ENCODE peak calls at places on chromosome 9, in eight cellular contexts. One of them, this sample, is unnamed.

GRCh38 chr9:89874351-89875321 is 269.8 kb downstream of the GADD45G start:
- DNase-seq in BJ: no peak
- DNase-seq in GM13976: no peak
- DNase-seq in mammary epithelial cell: no peak
- DNase-seq in choroid plexus epithelial cell: no peak
- DNase-seq in endodermal cell: peak; percentile 40
- DNase-seq in natural killer cell: no peak
- DNase-seq in esophagus squamous epithelium: no peak
- DNase-seq in this sample: no peak

GRCh38 chr9:89022071-89022721 is 30.9 kb downstream of the S1PR3 start:
- DNase-seq in choroid plexus epithelial cell: peak; percentile 93
- DNase-seq in natural killer cell: no peak
- DNase-seq in endodermal cell: no peak
- DNase-seq in BJ: no peak
- DNase-seq in mammary epithelial cell: no peak
- DNase-seq in esophagus squamous epithelium: no peak
- DNase-seq in GM13976: no peak
- DNase-seq in this sample: no peak

GRCh38 chr9:138075496-138075895 is 197.9 kb downstream of the CACNA1B start:
- DNase-seq in mammary epithelial cell: no peak
- DNase-seq in endodermal cell: peak; percentile 14
- DNase-seq in BJ: no peak
- DNase-seq in esophagus squamous epithelium: no peak
- DNase-seq in natural killer cell: no peak
- DNase-seq in choroid plexus epithelial cell: no peak
- DNase-seq in GM13976: no peak
- DNase-seq in this sample: no peak

GRCh38 chr9:13555516-13555915 is 276.0 kb upstream of the MPDZ start:
- DNase-seq in endodermal cell: no peak
- DNase-seq in GM13976: no peak
- DNase-seq in mammary epithelial cell: no peak
- DNase-seq in esophagus squamous epithelium: no peak
- DNase-seq in BJ: no peak
- DNase-seq in choroid plexus epithelial cell: no peak
- DNase-seq in natural killer cell: no peak
- DNase-seq in this sample: no peak

GRCh38 chr9:8835291-8835690 is 1035.7 kb upstream of the DMAC1 start:
- DNase-seq in endodermal cell: no peak
- DNase-seq in GM13976: no peak
- DNase-seq in esophagus squamous epithelium: no peak
- DNase-seq in BJ: no peak
- DNase-seq in mammary epithelial cell: no peak
- DNase-seq in natural killer cell: no peak
- DNase-seq in choroid plexus epithelial cell: no peak
- DNase-seq in this sample: no peak

GRCh38 chr9:93287593-93287992 is 103.7 kb downstream of the WNK2 start:
- DNase-seq in natural killer cell: no peak
- DNase-seq in GM13976: no peak
- DNase-seq in endodermal cell: no peak
- DNase-seq in choroid plexus epithelial cell: no peak
- DNase-seq in BJ: no peak
- DNase-seq in esophagus squamous epithelium: no peak
- DNase-seq in mammary epithelial cell: no peak
- DNase-seq in this sample: no peak

GRCh38 chr9:86713970-86714369 is 233.3 kb downstream of the GAS1 start:
- DNase-seq in choroid plexus epithelial cell: no peak
- DNase-seq in natural killer cell: no peak
- DNase-seq in mammary epithelial cell: no peak
- DNase-seq in esophagus squamous epithelium: no peak
- DNase-seq in endodermal cell: no peak
- DNase-seq in BJ: no peak
- DNase-seq in GM13976: no peak
- DNase-seq in this sample: no peak

GRCh38 chr9:83432104-83432627 is 106.0 kb downstream of the FRMD3 start:
- DNase-seq in natural killer cell: no peak
- DNase-seq in BJ: peak; percentile 61
- DNase-seq in GM13976: no peak
- DNase-seq in choroid plexus epithelial cell: peak; percentile 27
- DNase-seq in esophagus squamous epithelium: no peak
- DNase-seq in endodermal cell: peak; percentile 69
- DNase-seq in mammary epithelial cell: no peak
- DNase-seq in this sample: no peak

GRCh38 chr9:136338511-136338910 is 11.2 kb downstream of the GPSM1 start:
- DNase-seq in mammary epithelial cell: no peak
- DNase-seq in endodermal cell: no peak
- DNase-seq in BJ: no peak
- DNase-seq in natural killer cell: no peak
- DNase-seq in choroid plexus epithelial cell: no peak
- DNase-seq in esophagus squamous epithelium: no peak
- DNase-seq in GM13976: no peak
- DNase-seq in this sample: no peak

GRCh38 chr9:72952914-72953313 is at the start of gene ALDH1A1:
- DNase-seq in endodermal cell: no peak
- DNase-seq in BJ: peak; percentile 44
- DNase-seq in esophagus squamous epithelium: no peak
- DNase-seq in mammary epithelial cell: peak; percentile 10
- DNase-seq in choroid plexus epithelial cell: no peak
- DNase-seq in GM13976: no peak
- DNase-seq in natural killer cell: no peak
- DNase-seq in this sample: no peak

GRCh38 chr9:128706045-128706444 is 3.7 kb downstream of the PKN3 start:
- DNase-seq in BJ: no peak
- DNase-seq in choroid plexus epithelial cell: no peak
- DNase-seq in endodermal cell: peak; percentile 32
- DNase-seq in mammary epithelial cell: no peak
- DNase-seq in natural killer cell: no peak
- DNase-seq in GM13976: no peak
- DNase-seq in esophagus squamous epithelium: no peak
- DNase-seq in this sample: peak; percentile 18

GRCh38 chr9:84412654-84413053 is 72.1 kb upstream of the SLC28A3 start:
- DNase-seq in natural killer cell: no peak
- DNase-seq in esophagus squamous epithelium: no peak
- DNase-seq in BJ: no peak
- DNase-seq in GM13976: no peak
- DNase-seq in endodermal cell: no peak
- DNase-seq in mammary epithelial cell: no peak
- DNase-seq in choroid plexus epithelial cell: no peak
- DNase-seq in this sample: no peak

GRCh38 chr9:134627417-134628353 is 13.9 kb upstream of the COL5A1 start:
- DNase-seq in natural killer cell: no peak
- DNase-seq in esophagus squamous epithelium: no peak
- DNase-seq in BJ: no peak
- DNase-seq in endodermal cell: peak; percentile 37
- DNase-seq in choroid plexus epithelial cell: no peak
- DNase-seq in mammary epithelial cell: no peak
- DNase-seq in GM13976: no peak
- DNase-seq in this sample: peak; percentile 27

GRCh38 chr9:38154501-38155421 is 85.7 kb upstream of the SHB start:
- DNase-seq in endodermal cell: peak; percentile 41
- DNase-seq in BJ: no peak
- DNase-seq in mammary epithelial cell: peak; percentile 61
- DNase-seq in esophagus squamous epithelium: no peak
- DNase-seq in GM13976: no peak
- DNase-seq in natural killer cell: no peak
- DNase-seq in choroid plexus epithelial cell: no peak
- DNase-seq in this sample: no peak

GRCh38 chr9:135248721-135249120 is 161.3 kb downstream of the OLFM1 start:
- DNase-seq in endodermal cell: no peak
- DNase-seq in mammary epithelial cell: no peak
- DNase-seq in GM13976: no peak
- DNase-seq in choroid plexus epithelial cell: no peak
- DNase-seq in BJ: no peak
- DNase-seq in esophagus squamous epithelium: no peak
- DNase-seq in natural killer cell: no peak
- DNase-seq in this sample: no peak

GRCh38 chr9:37952731-37953130 is 48.8 kb upstream of the SLC25A51 start:
- DNase-seq in choroid plexus epithelial cell: peak; percentile 50
- DNase-seq in BJ: peak; percentile 54
- DNase-seq in natural killer cell: no peak
- DNase-seq in GM13976: no peak
- DNase-seq in mammary epithelial cell: peak; percentile 84
- DNase-seq in endodermal cell: no peak
- DNase-seq in esophagus squamous epithelium: no peak
- DNase-seq in this sample: no peak

GRCh38 chr9:90053027-90053426 is 448.2 kb downstream of the GADD45G start:
- DNase-seq in BJ: no peak
- DNase-seq in GM13976: no peak
- DNase-seq in mammary epithelial cell: no peak
- DNase-seq in natural killer cell: no peak
- DNase-seq in choroid plexus epithelial cell: peak; percentile 4
- DNase-seq in esophagus squamous epithelium: no peak
- DNase-seq in endodermal cell: peak; percentile 83
- DNase-seq in this sample: no peak

GRCh38 chr9:116905131-116905724 is 218.1 kb downstream of the TRIM32 start:
- DNase-seq in endodermal cell: no peak
- DNase-seq in mammary epithelial cell: no peak
- DNase-seq in GM13976: no peak
- DNase-seq in natural killer cell: no peak
- DNase-seq in esophagus squamous epithelium: no peak
- DNase-seq in BJ: no peak
- DNase-seq in choroid plexus epithelial cell: no peak
- DNase-seq in this sample: no peak

GRCh38 chr9:4339357-4339756 is 39.5 kb upstream of the GLIS3 start:
- DNase-seq in GM13976: peak; percentile 77
- DNase-seq in BJ: peak; percentile 20
- DNase-seq in esophagus squamous epithelium: no peak
- DNase-seq in endodermal cell: peak; percentile 89
- DNase-seq in natural killer cell: peak; percentile 56
- DNase-seq in mammary epithelial cell: peak; percentile 80
- DNase-seq in choroid plexus epithelial cell: peak; percentile 92
- DNase-seq in this sample: peak; percentile 65

GRCh38 chr9:136808075-136808780 is 480 bp downstream of the RABL6 start:
- DNase-seq in esophagus squamous epithelium: no peak
- DNase-seq in mammary epithelial cell: no peak
- DNase-seq in natural killer cell: peak; percentile 36
- DNase-seq in endodermal cell: no peak
- DNase-seq in BJ: no peak
- DNase-seq in GM13976: peak; percentile 60
- DNase-seq in choroid plexus epithelial cell: no peak
- DNase-seq in this sample: no peak

GRCh38 chr9:126317513-126317912 is 9.1 kb upstream of the MVB12B start:
- DNase-seq in GM13976: no peak
- DNase-seq in esophagus squamous epithelium: no peak
- DNase-seq in BJ: no peak
- DNase-seq in mammary epithelial cell: no peak
- DNase-seq in endodermal cell: no peak
- DNase-seq in choroid plexus epithelial cell: peak; percentile 17
- DNase-seq in natural killer cell: no peak
- DNase-seq in this sample: no peak
- TF ChIP-seq CTCF in GM13976: no peak
- TF ChIP-seq CTCF in esophagus squamous epithelium: peak; percentile 48
- TF ChIP-seq CTCF in BJ: peak; percentile 18
- TF ChIP-seq CTCF in mammary epithelial cell: peak; percentile 17
- TF ChIP-seq CTCF in endodermal cell: peak; percentile 51
- TF ChIP-seq CTCF in choroid plexus epithelial cell: peak; percentile 7
- TF ChIP-seq CTCF in natural killer cell: peak; percentile 23
- TF ChIP-seq CTCF in this sample: peak; percentile 65

GRCh38 chr9:132015866-132016265 is 63.8 kb downstream of the MED27 start:
- DNase-seq in esophagus squamous epithelium: no peak
- DNase-seq in natural killer cell: no peak
- DNase-seq in choroid plexus epithelial cell: no peak
- DNase-seq in mammary epithelial cell: no peak
- DNase-seq in GM13976: no peak
- DNase-seq in endodermal cell: no peak
- DNase-seq in BJ: no peak
- DNase-seq in this sample: no peak

GRCh38 chr9:132020845-132021510 is 58.7 kb downstream of the MED27 start:
- DNase-seq in esophagus squamous epithelium: no peak
- DNase-seq in endodermal cell: no peak
- DNase-seq in natural killer cell: no peak
- DNase-seq in mammary epithelial cell: no peak
- DNase-seq in choroid plexus epithelial cell: no peak
- DNase-seq in GM13976: no peak
- DNase-seq in BJ: no peak
- DNase-seq in this sample: no peak

GRCh38 chr9:132019702-132020101 is 60.0 kb downstream of the MED27 start:
- DNase-seq in GM13976: no peak
- DNase-seq in choroid plexus epithelial cell: no peak
- DNase-seq in esophagus squamous epithelium: no peak
- DNase-seq in BJ: no peak
- DNase-seq in endodermal cell: peak; percentile 39
- DNase-seq in mammary epithelial cell: no peak
- DNase-seq in natural killer cell: no peak
- DNase-seq in this sample: no peak

GRCh38 chr9:132020272-132020671 is 59.4 kb downstream of the MED27 start:
- DNase-seq in mammary epithelial cell: no peak
- DNase-seq in choroid plexus epithelial cell: no peak
- DNase-seq in GM13976: no peak
- DNase-seq in endodermal cell: no peak
- DNase-seq in natural killer cell: no peak
- DNase-seq in BJ: no peak
- DNase-seq in esophagus squamous epithelium: no peak
- DNase-seq in this sample: no peak

GRCh38 chr9:132018957-132019405 is 60.7 kb downstream of the MED27 start:
- DNase-seq in GM13976: no peak
- DNase-seq in choroid plexus epithelial cell: no peak
- DNase-seq in natural killer cell: no peak
- DNase-seq in esophagus squamous epithelium: no peak
- DNase-seq in endodermal cell: no peak
- DNase-seq in mammary epithelial cell: no peak
- DNase-seq in BJ: no peak
- DNase-seq in this sample: no peak
- TF ChIP-seq CTCF in GM13976: no peak
- TF ChIP-seq CTCF in choroid plexus epithelial cell: no peak
- TF ChIP-seq CTCF in natural killer cell: no peak
- TF ChIP-seq CTCF in esophagus squamous epithelium: no peak
- TF ChIP-seq CTCF in endodermal cell: no peak
- TF ChIP-seq CTCF in mammary epithelial cell: no peak
- TF ChIP-seq CTCF in BJ: no peak
- TF ChIP-seq CTCF in this sample: no peak

GRCh38 chr9:122158202-122158601 is 1.4 kb downstream of the NDUFA8 start:
- DNase-seq in endodermal cell: peak; percentile 86
- DNase-seq in mammary epithelial cell: peak; percentile 39
- DNase-seq in BJ: no peak
- DNase-seq in GM13976: peak; percentile 54
- DNase-seq in choroid plexus epithelial cell: peak; percentile 73
- DNase-seq in natural killer cell: no peak
- DNase-seq in esophagus squamous epithelium: no peak
- DNase-seq in this sample: no peak
- TF ChIP-seq CTCF in endodermal cell: peak; percentile 78
- TF ChIP-seq CTCF in mammary epithelial cell: peak; percentile 82
- TF ChIP-seq CTCF in BJ: peak; percentile 57
- TF ChIP-seq CTCF in GM13976: peak; percentile 36
- TF ChIP-seq CTCF in choroid plexus epithelial cell: peak; percentile 76
- TF ChIP-seq CTCF in natural killer cell: peak; percentile 20
- TF ChIP-seq CTCF in esophagus squamous epithelium: peak; percentile 51
- TF ChIP-seq CTCF in this sample: peak; percentile 66

DNA sequence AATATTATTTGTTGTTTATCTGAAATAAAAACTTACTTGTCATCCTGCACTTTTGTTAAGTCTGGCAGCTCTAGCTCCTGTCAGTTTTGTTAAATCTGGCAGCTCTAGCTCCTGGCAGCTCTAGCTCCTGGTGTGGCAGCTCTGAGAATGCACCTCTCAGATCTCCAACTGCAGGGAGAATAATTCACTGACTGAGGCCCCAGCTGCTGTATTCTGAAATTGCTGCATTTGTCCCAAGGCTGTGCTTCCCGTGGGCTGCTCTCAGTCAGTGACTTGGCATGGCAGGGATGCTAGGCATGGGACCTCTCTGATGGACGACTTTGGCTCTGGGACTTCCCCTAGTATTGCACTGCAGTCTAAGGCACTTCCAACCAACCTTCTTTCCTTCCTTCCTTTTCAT is 475.7 kb downstream of the CCDC171 start:
- DNase-seq in mammary epithelial cell: no peak
- DNase-seq in BJ: no peak
- DNase-seq in choroid plexus epithelial cell: peak; percentile 55
- DNase-seq in natural killer cell: no peak
- DNase-seq in endodermal cell: no peak
- DNase-seq in GM13976: no peak
- DNase-seq in esophagus squamous epithelium: no peak
- DNase-seq in this sample: no peak
- TF ChIP-seq CTCF in mammary epithelial cell: no peak
- TF ChIP-seq CTCF in BJ: no peak
- TF ChIP-seq CTCF in choroid plexus epithelial cell: peak; percentile 25
- TF ChIP-seq CTCF in natural killer cell: no peak
- TF ChIP-seq CTCF in endodermal cell: no peak
- TF ChIP-seq CTCF in GM13976: no peak
- TF ChIP-seq CTCF in esophagus squamous epithelium: no peak
- TF ChIP-seq CTCF in this sample: no peak